ENCODE peak calls at places on chromosomes 3 and 15, in six cellular contexts. K, R, I, H, B and L are unnamed samples.
A peak's percentile ranks its signal among the peaks of the same experiment; 100 is the strongest.

GRCh38 chr3:123071146-123071545 is 4.3 kb downstream of the PDIA5 start:
- DNase-seq in K (peak; percentile 51), R (peak; percentile 59), I (peak; percentile 38), H (peak; percentile 37), B (no peak), L (peak; percentile 52)

GRCh38 chr3:34237946-34238345 is 439.5 kb downstream of the PDCD6IP start:
- DNase-seq in K (no peak), R (peak; percentile 6), I (no peak), H (no peak), B (no peak), L (no peak)

GRCh38 chr15:62868507-62868906 is 174.0 kb upstream of the TPM1 start:
- DNase-seq in K (no peak), R (no peak), I (no peak), H (peak; percentile 23), B (no peak), L (no peak)

GRCh38 chr3:58725326-58725853 is 58.8 kb upstream of the FAM3D start:
- DNase-seq in K (no peak), R (no peak), I (no peak), H (no peak), B (no peak), L (no peak)

GRCh38 chr15:82122754-82123400 is 77.1 kb upstream of the MEX3B start:
- DNase-seq in K (peak; percentile 99), R (peak; percentile 99), I (no peak), H (peak; percentile 98), B (peak; percentile 99), L (no peak)

GRCh38 chr15:70152070-70152480 is 54.4 kb upstream of the TLE3 start:
- DNase-seq in K (peak; percentile 18), R (peak; percentile 64), I (no peak), H (peak; percentile 22), B (no peak), L (no peak)

GRCh38 chr15:55434989-55435825 is 26.9 kb downstream of the PIERCE2 start:
- DNase-seq in K (peak; percentile 64), R (peak; percentile 49), I (peak; percentile 64), H (peak; percentile 78), B (peak; percentile 40), L (peak; percentile 78)

GRCh38 chr3:10228248-10228950 is 19.9 kb upstream of the TATDN2 start:
- DNase-seq in K (no peak), R (no peak), I (no peak), H (peak; percentile 38), B (peak; percentile 79), L (no peak)

GRCh38 chr3:133673746-133674145 is 12.0 kb upstream of the TOPBP1 start:
- DNase-seq in K (no peak), R (no peak), I (no peak), H (no peak), B (no peak), L (no peak)

GRCh38 chr15:62958528-62958927 is 84.0 kb upstream of the TPM1 start:
- DNase-seq in K (no peak), R (no peak), I (no peak), H (peak; percentile 36), B (no peak), L (no peak)

DNA sequence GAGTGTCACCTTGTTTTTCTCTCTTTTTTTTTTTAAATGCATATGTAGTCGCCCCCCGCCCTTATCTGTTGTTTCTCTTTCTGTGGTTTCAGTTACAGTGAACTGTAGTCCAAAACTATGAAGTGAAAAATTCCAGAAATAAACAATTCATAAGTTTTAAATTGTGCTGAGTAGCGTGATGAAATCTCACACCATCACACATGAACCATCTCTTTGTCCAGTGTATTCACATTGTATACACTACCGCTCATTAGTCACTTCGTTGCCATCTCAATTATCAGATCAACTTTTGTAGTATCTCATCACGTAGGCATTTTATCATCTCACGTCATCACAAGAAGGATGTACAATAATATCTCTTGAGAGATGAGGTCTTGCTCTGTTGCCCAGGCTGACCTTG is 62.5 kb upstream of the MLF1 start:
- DNase-seq in K (peak; percentile 89), R (peak; percentile 77), I (no peak), H (no peak), B (peak; percentile 4), L (no peak)
- H3K36me3 ChIP-seq in K (no peaks in the 10 kb centered on the region), R (no peaks in the 10 kb centered on the region), I (no peaks in the 10 kb centered on the region), H (no peaks in the 10 kb centered on the region), B (no peaks in the 10 kb centered on the region), L (peaks cover 5% of the 10 kb centered on the region)

GRCh38 chr3:187228740-187229139 is 31.5 kb downstream of the RTP1 start:
- DNase-seq in K (no peak), R (no peak), I (no peak), H (peak; percentile 10), B (no peak), L (no peak)

GRCh38 chr3:187227658-187228258 is 30.5 kb downstream of the RTP1 start:
- DNase-seq in K (peak; percentile 86), R (peak; percentile 87), I (no peak), H (peak; percentile 89), B (peak; percentile 40), L (no peak)

GRCh38 chr3:187222801-187223200 is 25.5 kb downstream of the RTP1 start:
- DNase-seq in K (no peak), R (no peak), I (no peak), H (no peak), B (no peak), L (no peak)

DNA sequence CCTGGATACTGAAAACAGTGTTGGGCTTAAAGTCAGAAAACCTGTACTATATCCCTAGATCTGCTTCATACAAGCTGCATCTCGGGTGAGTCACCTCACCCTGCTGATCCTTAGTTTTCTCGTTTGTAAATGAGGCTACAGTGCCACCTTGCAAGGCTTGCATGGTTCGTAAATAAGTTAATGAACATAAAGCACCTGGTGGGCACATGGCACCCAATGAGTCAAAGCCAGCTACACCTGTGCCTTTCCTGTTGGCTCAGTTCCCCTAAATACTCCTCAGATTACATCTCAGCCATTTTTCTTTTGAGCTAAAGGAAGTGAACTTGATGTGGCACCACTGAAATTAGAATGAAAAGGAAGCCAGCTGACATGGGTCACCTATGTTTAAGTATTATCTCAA is 26.5 kb downstream of the RTP1 start:
- DNase-seq in K (peak; percentile 45), R (peak; percentile 41), I (no peak), H (peak; percentile 23), B (peak; percentile 60), L (peak; percentile 55)
- H2AFZ ChIP-seq in K (peak overlapping the region; percentile 57), R (no peak overlapping the region), I (no peak overlapping the region), H (no peak overlapping the region), B (no peak overlapping the region), L (no peak overlapping the region)

DNA sequence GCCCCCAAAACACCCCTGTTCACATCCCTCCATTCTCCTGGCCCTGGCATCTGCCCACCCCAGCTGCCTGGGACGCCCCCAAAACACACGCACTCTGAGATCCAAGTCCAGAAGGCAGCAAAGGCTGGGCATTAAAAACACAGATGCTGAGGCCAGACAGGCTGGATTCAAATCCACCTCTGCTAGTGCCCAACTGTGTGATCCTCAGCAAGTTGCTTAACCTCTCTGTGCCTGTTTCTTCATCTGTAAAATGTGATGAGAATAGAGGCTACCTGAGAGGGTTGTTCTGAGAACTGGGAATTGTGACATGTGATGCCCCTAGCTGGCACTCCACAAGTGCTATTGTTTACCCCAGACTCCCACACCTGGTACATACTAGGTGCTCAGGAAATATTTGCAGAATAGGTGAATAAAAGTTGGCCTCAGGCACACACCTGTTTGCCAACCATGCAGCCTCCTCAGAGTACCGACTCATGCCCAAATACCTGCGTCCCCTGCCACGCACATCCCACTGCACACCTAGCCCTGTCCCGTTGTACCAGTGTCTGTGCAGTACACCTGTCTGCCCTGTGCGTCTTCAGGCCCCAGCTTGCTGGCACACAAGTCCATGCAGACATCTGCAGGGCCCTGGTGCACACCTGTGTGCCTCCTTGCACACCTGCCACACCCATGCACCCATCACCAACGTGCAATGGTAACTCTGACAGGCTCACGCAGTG is 2.1 kb downstream of the PLXND1 start:
- DNase-seq in K (no peak), R (no peak), I (no peak), H (peak; percentile 23), B (no peak), L (no peak)
- H3K9ac ChIP-seq in K (peak overlapping the region; percentile 3), R (peak overlapping the region; percentile 51), I (no peak overlapping the region), H (peak overlapping the region; percentile 80), B (no peak overlapping the region), L (no peak overlapping the region)

GRCh38 chr3:53863127-53863526 is 16.8 kb downstream of the IL17RB start:
- DNase-seq in K (no peak), R (no peak), I (no peak), H (no peak), B (no peak), L (no peak)

GRCh38 chr3:53862241-53862640 is 15.9 kb downstream of the IL17RB start:
- DNase-seq in K (no peak), R (no peak), I (no peak), H (no peak), B (no peak), L (no peak)

GRCh38 chr3:53860196-53860595 is 13.8 kb downstream of the IL17RB start:
- DNase-seq in K (no peak), R (no peak), I (no peak), H (no peak), B (no peak), L (no peak)

GRCh38 chr3:53865732-53866499 is 16.0 kb downstream of the ACTR8 start:
- DNase-seq in K (no peak), R (no peak), I (no peak), H (no peak), B (no peak), L (no peak)
- H3K36me3 ChIP-seq in K (peaks cover 39% of the 10 kb centered on the region), R (peaks cover 15% of the 10 kb centered on the region), I (peaks cover 11% of the 10 kb centered on the region), H (peaks cover 52% of the 10 kb centered on the region), B (peaks cover 16% of the 10 kb centered on the region), L (peaks cover 53% of the 10 kb centered on the region)

DNA sequence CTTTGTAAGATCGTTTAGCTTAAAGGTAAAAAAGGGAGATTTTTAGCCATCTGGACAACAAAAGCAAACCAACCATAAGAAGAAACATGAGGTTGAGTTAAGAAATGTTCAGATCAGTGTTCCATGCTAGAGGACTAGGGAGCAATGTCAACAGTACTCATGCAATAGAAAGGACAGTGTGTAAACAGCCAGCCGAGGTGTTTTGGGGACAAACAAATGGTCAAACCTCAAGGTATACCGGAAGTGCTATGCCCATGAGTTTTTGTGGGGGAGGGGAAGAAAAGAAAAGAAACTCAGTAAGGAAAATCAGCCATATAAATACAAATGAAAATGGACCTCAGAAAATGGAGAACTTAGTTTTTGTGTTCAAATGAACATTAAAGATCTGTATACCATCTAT is 289.5 kb upstream of the GRM7 start:
- DNase-seq in K (no peak), R (no peak), I (no peak), H (no peak), B (no peak), L (no peak)
- H2AFZ ChIP-seq in K (no peak overlapping the region), R (no peak overlapping the region), I (no peak overlapping the region), H (no peak overlapping the region), B (no peak overlapping the region), L (no peak overlapping the region)

GRCh38 chr3:52237659-52238172 is 1.2 kb downstream of the TWF2 start:
- DNase-seq in K (peak; percentile 89), R (peak; percentile 91), I (no peak), H (peak; percentile 98), B (peak; percentile 84), L (no peak)
- H3K9ac ChIP-seq in K (peak overlapping the region; percentile 92), R (peak overlapping the region; percentile 33), I (no peak overlapping the region), H (peak overlapping the region; percentile 93), B (peak overlapping the region; percentile 32), L (peak overlapping the region; percentile 99)

DNA sequence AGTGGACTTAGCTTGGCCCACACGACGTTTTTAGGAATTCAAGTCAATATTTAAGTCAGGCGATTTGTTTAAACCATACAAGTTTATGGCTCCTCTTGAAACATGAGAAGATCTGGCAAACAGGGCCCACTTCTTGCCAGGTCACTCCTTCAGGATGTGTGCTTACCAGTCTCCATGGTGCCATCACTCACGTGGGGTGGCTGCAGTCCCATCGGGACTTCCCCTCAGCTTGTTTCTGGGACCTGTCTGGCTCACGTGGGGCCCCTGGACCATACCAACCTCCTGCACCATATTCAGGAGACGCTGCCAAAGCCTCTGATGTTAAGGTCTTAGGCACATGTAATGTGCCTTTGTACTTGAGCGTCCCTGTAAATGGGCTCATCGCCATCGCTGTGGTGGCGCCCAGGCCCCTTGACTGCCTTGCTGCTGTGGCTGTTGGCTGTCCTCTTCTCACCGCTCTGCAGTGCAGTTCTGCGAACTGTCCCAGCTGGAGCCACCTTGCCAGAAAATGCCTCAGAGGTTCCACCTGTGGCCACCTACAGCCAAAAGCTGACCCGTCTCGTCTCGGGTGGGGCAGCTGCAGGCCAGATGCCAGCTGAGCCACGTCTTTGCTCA is 8.9 kb downstream of the MCM2 start:
- DNase-seq in K (no peak), R (no peak), I (no peak), H (no peak), B (no peak), L (no peak)
- H3K36me3 ChIP-seq in K (peaks cover 33% of the 10 kb centered on the region), R (peaks cover 12% of the 10 kb centered on the region), I (no peaks in the 10 kb centered on the region), H (no peaks in the 10 kb centered on the region), B (peaks cover 30% of the 10 kb centered on the region), L (peaks cover 70% of the 10 kb centered on the region)